ENCODE peak calls at places on chromosome 3, in seven cellular contexts. R is foreskin keratinocyte; E is HepG2; P is tibial nerve; C is GM23338; X is CD8-positive, alpha-beta T cell; T is left ventricle myocardium inferior. V is an unnamed sample. For H3K27me3 and H3K4me1, the result is how much of the 10 kb centered on the place peaks cover.

GRCh38 chr3:128603811-128604447 is 46.7 kb downstream of the RPN1 start:
- DNase-seq in T (no peak), E (no peak), P (no peak), C (no peak), R (no peak), X (no peak), V (no peak)

GRCh38 chr3:154473769-154474168 is 43.8 kb upstream of the GPR149 start:
- DNase-seq in T (no peak), R (no peak), E (no peak), C (no peak), X (no peak), P (no peak), V (no peak)

GRCh38 chr3:65751123-65751700 is 287.5 kb downstream of the MAGI1 start:
- DNase-seq in E (peak), P (peak), C (peak), X (no peak), T (peak), R (no peak), V (peak)

GRCh38 chr3:184015381-184016019 is 2.2 kb downstream of the ABCC5 start:
- DNase-seq in R (no peak), E (no peak), T (no peak), X (no peak), P (no peak), C (no peak), V (no peak)

GRCh38 chr3:10479311-10479710 is 26.1 kb downstream of the ATP2B2 start:
- DNase-seq in X (no peak), R (no peak), E (no peak), P (no peak), T (no peak), C (no peak), V (no peak)

GRCh38 chr3:50654196-50654595 is 20.5 kb upstream of the DOCK3 start:
- DNase-seq in T (no peak), E (no peak), P (no peak), R (no peak), X (no peak), C (no peak), V (no peak)

GRCh38 chr3:12571986-12572385 is 15.1 kb downstream of the MKRN2 start:
- DNase-seq in T (no peak), R (no peak), P (no peak), C (no peak), E (no peak), X (no peak), V (no peak)

GRCh38 chr3:64685800-64686445 is 1.9 kb downstream of the ADAMTS9 start:
- DNase-seq in T (peak), E (peak), R (peak), P (peak), X (no peak), C (peak), V (peak)

GRCh38 chr3:179451335-179452165 is at the start of gene GNB4:
- DNase-seq in C (peak), X (peak), P (peak), R (peak), T (peak), E (no peak), V (peak)

GRCh38 chr3:127096256-127097008 is 96.5 kb upstream of the PRR23E start:
- DNase-seq in P (no peak), R (no peak), C (no peak), X (no peak), E (no peak), T (no peak), V (no peak)

GRCh38 chr3:14406762-14407161 is 4.4 kb downstream of the SLC6A6 start:
- DNase-seq in R (no peak), X (no peak), E (no peak), P (no peak), C (no peak), T (no peak), V (no peak)

DNA sequence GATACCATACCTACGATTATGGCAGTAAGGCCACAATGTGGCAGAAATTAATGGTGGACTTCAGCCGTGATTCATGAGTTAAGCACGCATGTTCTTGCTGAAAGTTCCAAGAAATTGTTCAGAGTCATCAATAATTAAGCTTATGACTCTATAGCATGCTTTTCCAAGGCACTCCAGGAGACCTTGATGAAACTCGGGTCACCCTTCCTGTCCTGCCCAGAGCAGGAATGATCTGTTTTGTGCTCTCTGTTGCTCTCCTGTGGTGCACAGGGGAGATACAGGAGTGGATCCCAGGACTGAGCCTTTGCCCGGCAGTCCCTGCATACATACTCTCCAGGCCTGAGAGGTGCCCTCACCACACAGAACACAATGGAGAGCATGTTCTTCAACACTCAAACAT is 141.6 kb upstream of the SLC2A2 start:
- DNase-seq in T (no peak), X (no peak), P (no peak), C (peak), E (peak), R (no peak), V (peak)
- TF ChIP-seq CTCF in T (peak), X (no peak), P (no peak), C (peak), E (peak), R (peak), V (peak)

GRCh38 chr3:194316918-194317317 is 34.2 kb downstream of the CPN2 start:
- DNase-seq in E (no peak), T (no peak), C (no peak), X (no peak), P (no peak), R (no peak), V (no peak)
- H3K27me3 ChIP-seq in E (under half), T (half or more), C (under half), X (under half), P (under half), R (under half), V (under half)

GRCh38 chr3:61724801-61725200 is 163.4 kb downstream of the PTPRG start:
- DNase-seq in E (no peak), X (no peak), T (no peak), P (no peak), C (no peak), R (no peak), V (no peak)

GRCh38 chr3:61727435-61727834 is 166.1 kb downstream of the PTPRG start:
- DNase-seq in T (no peak), C (no peak), X (no peak), E (no peak), R (no peak), P (no peak), V (no peak)

GRCh38 chr3:61724183-61724582 is 162.8 kb downstream of the PTPRG start:
- DNase-seq in X (no peak), E (no peak), C (no peak), R (no peak), T (no peak), P (no peak), V (no peak)

GRCh38 chr3:61723038-61723437 is 161.7 kb downstream of the PTPRG start:
- DNase-seq in X (no peak), E (no peak), P (no peak), R (no peak), T (no peak), C (no peak), V (no peak)

GRCh38 chr3:61725851-61726333 is 164.5 kb downstream of the PTPRG start:
- DNase-seq in P (no peak), R (peak), C (peak), T (no peak), X (no peak), E (peak), V (peak)
- H3K4me1 ChIP-seq in P (under half), R (under half), C (half or more), T (half or more), X (under half), E (half or more), V (under half)

GRCh38 chr3:119375510-119375909 is 81.3 kb downstream of the ARHGAP31 start:
- DNase-seq in X (no peak), P (no peak), R (no peak), T (no peak), E (no peak), C (no peak), V (no peak)

GRCh38 chr3:119380697-119381096 is 82.7 kb downstream of the TMEM39A start:
- DNase-seq in X (no peak), E (no peak), C (no peak), P (no peak), R (peak), T (no peak), V (no peak)

GRCh38 chr3:119378259-119378658 is 84.1 kb downstream of the ARHGAP31 start:
- DNase-seq in E (no peak), C (no peak), T (no peak), P (no peak), X (no peak), R (no peak), V (no peak)

GRCh38 chr3:119375106-119375505 is 80.9 kb downstream of the ARHGAP31 start:
- DNase-seq in P (no peak), C (no peak), E (no peak), R (no peak), T (no peak), X (no peak), V (no peak)

DNA sequence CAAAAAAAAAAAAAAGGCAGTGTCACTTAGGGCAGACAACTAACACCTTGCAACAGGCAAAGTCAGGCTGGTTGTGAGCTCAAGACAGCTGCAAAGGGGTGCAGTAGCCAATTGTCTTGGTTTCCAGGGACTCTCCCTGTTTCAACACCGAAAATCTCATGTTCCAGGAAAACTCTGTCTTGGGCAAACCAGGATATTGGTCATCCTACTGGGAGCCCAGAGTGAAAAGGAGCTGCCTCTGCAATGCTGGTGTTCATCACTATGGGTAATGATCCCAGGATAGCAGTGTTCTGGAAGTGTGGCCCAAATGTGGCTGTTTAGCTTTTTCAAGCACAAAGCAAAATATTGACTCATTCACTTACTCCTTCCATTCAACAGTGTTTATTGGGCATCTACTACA is 82.6 kb downstream of the ARHGAP31 start:
- DNase-seq in C (no peak), E (no peak), X (no peak), T (no peak), R (no peak), P (no peak), V (no peak)
- TF ChIP-seq CTCF in C (no peak), E (no peak), X (no peak), T (no peak), R (no peak), P (no peak), V (no peak)

GRCh38 chr3:134798681-134799311 is 3.7 kb downstream of the EPHB1 start:
- DNase-seq in R (no peak), T (no peak), X (no peak), E (no peak), C (no peak), P (no peak), V (no peak)

GRCh38 chr3:134795776-134796312 is 784 bp downstream of the EPHB1 start:
- DNase-seq in T (no peak), E (no peak), X (no peak), R (peak), C (peak), P (no peak), V (no peak)

GRCh38 chr3:134796313-134797079 is 1.4 kb downstream of the EPHB1 start:
- DNase-seq in R (peak), C (peak), E (no peak), X (no peak), P (no peak), T (no peak), V (no peak)

GRCh38 chr3:134797816-134798451 is 2.9 kb downstream of the EPHB1 start:
- DNase-seq in R (no peak), E (no peak), T (no peak), C (no peak), X (no peak), P (no peak), V (no peak)

GRCh38 chr3:134797080-134797801 is 2.2 kb downstream of the EPHB1 start:
- DNase-seq in T (no peak), P (no peak), C (peak), R (no peak), X (no peak), E (no peak), V (no peak)
- H3K27me3 ChIP-seq in T (half or more), P (under half), C (under half), R (half or more), X (under half), E (under half), V (under half)

V was measured in Caco-2.